ENCODE peak calls at places on chromosomes 2 and 18, in six cellular contexts. One of them, this sample, is unnamed.

GRCh38 chr2:152433814-152434213 is 98.8 kb downstream of the FMNL2 start:
- DNase-seq in PC-3: no peak
- DNase-seq in spleen: no peak
- DNase-seq in gastrocnemius medialis: no peak
- DNase-seq in fibroblast of lung: no peak
- DNase-seq in H9: no peak
- DNase-seq in this sample: no peak

GRCh38 chr18:57898506-57899124 is 95.5 kb upstream of the ATP8B1 start:
- DNase-seq in fibroblast of lung: peak; percentile 95
- DNase-seq in gastrocnemius medialis: no peak
- DNase-seq in spleen: no peak
- DNase-seq in H9: no peak
- DNase-seq in PC-3: peak; percentile 33
- DNase-seq in this sample: no peak

GRCh38 chr2:45554764-45555163 is 56.3 kb downstream of the SRBD1 start:
- DNase-seq in PC-3: peak; percentile 9
- DNase-seq in H9: no peak
- DNase-seq in gastrocnemius medialis: no peak
- DNase-seq in spleen: no peak
- DNase-seq in fibroblast of lung: peak; percentile 50
- DNase-seq in this sample: no peak

GRCh38 chr2:160294889-160295288 is 94.8 kb upstream of the ITGB6 start:
- DNase-seq in gastrocnemius medialis: no peak
- DNase-seq in spleen: no peak
- DNase-seq in PC-3: no peak
- DNase-seq in H9: no peak
- DNase-seq in fibroblast of lung: no peak
- DNase-seq in this sample: no peak

GRCh38 chr2:45072862-45073237 is 63.6 kb upstream of the SIX2 start:
- DNase-seq in gastrocnemius medialis: no peak
- DNase-seq in H9: peak; percentile 10
- DNase-seq in spleen: no peak
- DNase-seq in fibroblast of lung: no peak
- DNase-seq in PC-3: no peak
- DNase-seq in this sample: no peak

GRCh38 chr2:98463988-98464771 is 19.5 kb downstream of the INPP4A start:
- DNase-seq in H9: no peak
- DNase-seq in fibroblast of lung: no peak
- DNase-seq in spleen: no peak
- DNase-seq in gastrocnemius medialis: no peak
- DNase-seq in PC-3: no peak
- DNase-seq in this sample: no peak

GRCh38 chr2:222424729-222425671 is 657 bp downstream of the SGPP2 start:
- DNase-seq in gastrocnemius medialis: no peak
- DNase-seq in spleen: peak; percentile 79
- DNase-seq in H9: peak; percentile 38
- DNase-seq in fibroblast of lung: no peak
- DNase-seq in PC-3: no peak
- DNase-seq in this sample: no peak

GRCh38 chr2:6017887-6018286 is 325.7 kb downstream of the SOX11 start:
- DNase-seq in H9: no peak
- DNase-seq in fibroblast of lung: no peak
- DNase-seq in spleen: no peak
- DNase-seq in PC-3: no peak
- DNase-seq in gastrocnemius medialis: no peak
- DNase-seq in this sample: no peak

GRCh38 chr2:76120176-76120575 is 409.5 kb upstream of the GCFC2 start:
- DNase-seq in H9: no peak
- DNase-seq in spleen: no peak
- DNase-seq in fibroblast of lung: no peak
- DNase-seq in PC-3: no peak
- DNase-seq in gastrocnemius medialis: no peak
- DNase-seq in this sample: no peak

GRCh38 chr2:58920001-58920400 is 678.9 kb upstream of the FANCL start:
- DNase-seq in spleen: no peak
- DNase-seq in H9: no peak
- DNase-seq in fibroblast of lung: no peak
- DNase-seq in PC-3: no peak
- DNase-seq in gastrocnemius medialis: no peak
- DNase-seq in this sample: no peak

GRCh38 chr2:18050001-18050400 is 171.5 kb downstream of the KCNS3 start:
- DNase-seq in fibroblast of lung: no peak
- DNase-seq in spleen: no peak
- DNase-seq in H9: no peak
- DNase-seq in gastrocnemius medialis: no peak
- DNase-seq in PC-3: peak; percentile 45
- DNase-seq in this sample: no peak

GRCh38 chr18:6950641-6951040 is 167.0 kb downstream of the LAMA1 start:
- DNase-seq in fibroblast of lung: no peak
- DNase-seq in PC-3: no peak
- DNase-seq in spleen: no peak
- DNase-seq in H9: no peak
- DNase-seq in gastrocnemius medialis: no peak
- DNase-seq in this sample: no peak

GRCh38 chr2:37619230-37619956 is 52.0 kb downstream of the CDC42EP3 start:
- DNase-seq in PC-3: no peak
- DNase-seq in fibroblast of lung: no peak
- DNase-seq in gastrocnemius medialis: no peak
- DNase-seq in spleen: no peak
- DNase-seq in H9: no peak
- DNase-seq in this sample: no peak

GRCh38 chr2:107107351-107107750 is 221.4 kb upstream of the ST6GAL2 start:
- DNase-seq in PC-3: no peak
- DNase-seq in gastrocnemius medialis: no peak
- DNase-seq in H9: no peak
- DNase-seq in spleen: no peak
- DNase-seq in fibroblast of lung: no peak
- DNase-seq in this sample: no peak

GRCh38 chr18:77208969-77209368 is 40.7 kb upstream of the GALR1 start:
- DNase-seq in fibroblast of lung: peak; percentile 63
- DNase-seq in spleen: no peak
- DNase-seq in gastrocnemius medialis: peak; percentile 31
- DNase-seq in H9: no peak
- DNase-seq in PC-3: peak; percentile 75
- DNase-seq in this sample: no peak

GRCh38 chr18:42032447-42032846 is 77.4 kb downstream of the PIK3C3 start:
- DNase-seq in PC-3: no peak
- DNase-seq in fibroblast of lung: no peak
- DNase-seq in gastrocnemius medialis: no peak
- DNase-seq in spleen: no peak
- DNase-seq in H9: no peak
- DNase-seq in this sample: no peak

GRCh38 chr2:126834006-126834659 is 64.6 kb upstream of the TEX51 start:
- DNase-seq in gastrocnemius medialis: no peak
- DNase-seq in fibroblast of lung: no peak
- DNase-seq in spleen: no peak
- DNase-seq in H9: no peak
- DNase-seq in PC-3: no peak
- DNase-seq in this sample: no peak

GRCh38 chr2:231966886-231967285 is 5.4 kb downstream of the DIS3L2 start:
- DNase-seq in spleen: no peak
- DNase-seq in gastrocnemius medialis: no peak
- DNase-seq in PC-3: no peak
- DNase-seq in fibroblast of lung: no peak
- DNase-seq in H9: no peak
- DNase-seq in this sample: no peak

GRCh38 chr2:175955168-175955567 is 46.9 kb downstream of the LNPK start:
- DNase-seq in gastrocnemius medialis: no peak
- DNase-seq in fibroblast of lung: no peak
- DNase-seq in PC-3: no peak
- DNase-seq in spleen: no peak
- DNase-seq in H9: no peak
- DNase-seq in this sample: no peak

GRCh38 chr2:239902749-239903201 is 122.4 kb downstream of the NDUFA10 start:
- DNase-seq in fibroblast of lung: no peak
- DNase-seq in PC-3: no peak
- DNase-seq in gastrocnemius medialis: no peak
- DNase-seq in H9: peak; percentile 31
- DNase-seq in spleen: peak; percentile 41
- DNase-seq in this sample: no peak

GRCh38 chr2:219553463-219553862 is 9.6 kb downstream of the TMEM198 start:
- DNase-seq in gastrocnemius medialis: no peak
- DNase-seq in spleen: no peak
- DNase-seq in fibroblast of lung: no peak
- DNase-seq in PC-3: no peak
- DNase-seq in H9: no peak
- DNase-seq in this sample: no peak

GRCh38 chr2:48065971-48066370 is 159.7 kb upstream of the FBXO11 start:
- DNase-seq in fibroblast of lung: no peak
- DNase-seq in H9: no peak
- DNase-seq in gastrocnemius medialis: no peak
- DNase-seq in PC-3: no peak
- DNase-seq in spleen: no peak
- DNase-seq in this sample: no peak

GRCh38 chr2:25115902-25116301 is 52.5 kb downstream of the POMC start:
- DNase-seq in fibroblast of lung: peak; percentile 21
- DNase-seq in spleen: no peak
- DNase-seq in PC-3: no peak
- DNase-seq in H9: no peak
- DNase-seq in gastrocnemius medialis: no peak
- DNase-seq in this sample: no peak

GRCh38 chr2:99139003-99139402 is 2.5 kb upstream of the C2orf15 start:
- DNase-seq in fibroblast of lung: no peak
- DNase-seq in PC-3: no peak
- DNase-seq in H9: no peak
- DNase-seq in gastrocnemius medialis: no peak
- DNase-seq in spleen: no peak
- DNase-seq in this sample: no peak

GRCh38 chr18:24083550-24083949 is 55.3 kb upstream of the CABYR start:
- DNase-seq in fibroblast of lung: no peak
- DNase-seq in H9: no peak
- DNase-seq in spleen: no peak
- DNase-seq in PC-3: no peak
- DNase-seq in gastrocnemius medialis: no peak
- DNase-seq in this sample: no peak

GRCh38 chr2:151287513-151288250 is 1.8 kb downstream of the NMI start:
- DNase-seq in fibroblast of lung: no peak
- DNase-seq in PC-3: no peak
- DNase-seq in spleen: no peak
- DNase-seq in gastrocnemius medialis: no peak
- DNase-seq in H9: no peak
- DNase-seq in this sample: no peak

GRCh38 chr2:5691659-5692529 is at the start of gene SOX11:
- DNase-seq in H9: peak; percentile 93
- DNase-seq in gastrocnemius medialis: no peak
- DNase-seq in spleen: peak; percentile 69
- DNase-seq in PC-3: no peak
- DNase-seq in fibroblast of lung: peak; percentile 96
- DNase-seq in this sample: peak; percentile 44

GRCh38 chr2:36859366-36859792 is 107.0 kb downstream of the STRN start:
- DNase-seq in H9: no peak
- DNase-seq in gastrocnemius medialis: no peak
- DNase-seq in PC-3: no peak
- DNase-seq in spleen: no peak
- DNase-seq in fibroblast of lung: no peak
- DNase-seq in this sample: no peak

GRCh38 chr2:117091438-117091837 is 723.1 kb upstream of the DDX18 start:
- DNase-seq in gastrocnemius medialis: no peak
- DNase-seq in PC-3: no peak
- DNase-seq in spleen: no peak
- DNase-seq in H9: no peak
- DNase-seq in fibroblast of lung: no peak
- DNase-seq in this sample: no peak

GRCh38 chr2:217981084-217981730 is 21.6 kb downstream of the TNS1 start:
- DNase-seq in fibroblast of lung: no peak
- DNase-seq in spleen: peak; percentile 64
- DNase-seq in H9: no peak
- DNase-seq in PC-3: no peak
- DNase-seq in gastrocnemius medialis: no peak
- DNase-seq in this sample: no peak
- H3K4me1 ChIP-seq in fibroblast of lung: peaks cover 13% of the 10 kb centered on the region
- H3K4me1 ChIP-seq in spleen: no peaks in the 10 kb centered on the region
- H3K4me1 ChIP-seq in H9: peaks cover 3% of the 10 kb centered on the region
- H3K4me1 ChIP-seq in PC-3: no peaks in the 10 kb centered on the region
- H3K4me1 ChIP-seq in gastrocnemius medialis: peaks cover 39% of the 10 kb centered on the region
- H3K4me1 ChIP-seq in this sample: peaks cover 19% of the 10 kb centered on the region

GRCh38 chr18:70414315-70414714 is 125.5 kb downstream of the SOCS6 start:
- DNase-seq in H9: no peak
- DNase-seq in fibroblast of lung: no peak
- DNase-seq in spleen: no peak
- DNase-seq in PC-3: no peak
- DNase-seq in gastrocnemius medialis: no peak
- DNase-seq in this sample: no peak

GRCh38 chr18:70417847-70418246 is 129.0 kb downstream of the SOCS6 start:
- DNase-seq in fibroblast of lung: no peak
- DNase-seq in PC-3: no peak
- DNase-seq in H9: no peak
- DNase-seq in spleen: no peak
- DNase-seq in gastrocnemius medialis: no peak
- DNase-seq in this sample: no peak

GRCh38 chr18:70413455-70413854 is 124.6 kb downstream of the SOCS6 start:
- DNase-seq in gastrocnemius medialis: no peak
- DNase-seq in spleen: no peak
- DNase-seq in fibroblast of lung: no peak
- DNase-seq in PC-3: no peak
- DNase-seq in H9: no peak
- DNase-seq in this sample: no peak

GRCh38 chr18:70416496-70416895 is 127.7 kb downstream of the SOCS6 start:
- DNase-seq in spleen: no peak
- DNase-seq in gastrocnemius medialis: no peak
- DNase-seq in H9: no peak
- DNase-seq in fibroblast of lung: no peak
- DNase-seq in PC-3: no peak
- DNase-seq in this sample: no peak

GRCh38 chr18:70415823-70416488 is 127.1 kb downstream of the SOCS6 start:
- DNase-seq in spleen: no peak
- DNase-seq in H9: peak; percentile 54
- DNase-seq in PC-3: peak; percentile 77
- DNase-seq in fibroblast of lung: no peak
- DNase-seq in gastrocnemius medialis: no peak
- DNase-seq in this sample: no peak
- TF ChIP-seq CTCF in spleen: no peak
- TF ChIP-seq CTCF in H9: no peak
- TF ChIP-seq CTCF in PC-3: no peak
- TF ChIP-seq CTCF in fibroblast of lung: no peak
- TF ChIP-seq CTCF in gastrocnemius medialis: no peak
- TF ChIP-seq CTCF in this sample: no peak

DNA sequence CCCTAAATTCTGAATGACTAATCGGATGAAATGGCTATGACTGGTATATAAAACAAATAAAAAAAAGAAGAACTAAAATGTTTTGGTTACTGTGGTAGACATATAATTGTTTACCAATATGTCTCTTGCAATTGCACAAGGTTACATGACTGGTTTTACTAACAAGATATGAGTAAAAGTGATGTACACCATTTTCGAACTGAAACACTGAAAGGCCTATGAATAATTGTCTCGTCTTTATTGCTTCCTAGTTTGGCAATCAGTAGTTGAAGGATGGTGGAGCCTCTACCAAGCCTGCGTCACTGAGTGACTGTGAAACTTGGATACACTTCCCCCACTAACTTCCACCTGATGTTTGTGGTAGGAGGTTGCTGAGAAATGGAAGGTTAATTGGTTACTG is 16.5 kb downstream of the CDH19 start:
- DNase-seq in PC-3: peak; percentile 93
- DNase-seq in H9: no peak
- DNase-seq in spleen: no peak
- DNase-seq in gastrocnemius medialis: no peak
- DNase-seq in fibroblast of lung: no peak
- DNase-seq in this sample: no peak
- H3K9me3 ChIP-seq in PC-3: no peaks in the 10 kb centered on the region
- H3K9me3 ChIP-seq in H9: no peaks in the 10 kb centered on the region
- H3K9me3 ChIP-seq in spleen: no peaks in the 10 kb centered on the region
- H3K9me3 ChIP-seq in gastrocnemius medialis: no peaks in the 10 kb centered on the region
- H3K9me3 ChIP-seq in fibroblast of lung: no peaks in the 10 kb centered on the region
- H3K9me3 ChIP-seq in this sample: no peaks in the 10 kb centered on the region

GRCh38 chr2:28397043-28397381 is 4.4 kb downstream of the FOSL2 start:
- DNase-seq in spleen: no peak
- DNase-seq in fibroblast of lung: no peak
- DNase-seq in gastrocnemius medialis: no peak
- DNase-seq in H9: no peak
- DNase-seq in PC-3: no peak
- DNase-seq in this sample: no peak
- H3K4me1 ChIP-seq in spleen: peaks cover 58% of the 10 kb centered on the region
- H3K4me1 ChIP-seq in fibroblast of lung: peaks cover 18% of the 10 kb centered on the region
- H3K4me1 ChIP-seq in gastrocnemius medialis: peaks cover 49% of the 10 kb centered on the region
- H3K4me1 ChIP-seq in H9: no peaks in the 10 kb centered on the region
- H3K4me1 ChIP-seq in PC-3: peaks cover 24% of the 10 kb centered on the region
- H3K4me1 ChIP-seq in this sample: peaks cover 47% of the 10 kb centered on the region